ENCODE peak calls at places on chromosomes 7 and 10, in eight cellular contexts. K is testis; Q is CD8-positive, alpha-beta memory T cell; S is right lobe of liver; X is fibroblast of lung; P is heart right ventricle; W is transverse colon; E is left ventricle myocardium inferior. V is an unnamed sample.
A peak's percentile ranks its signal among the peaks of the same experiment; 100 is the strongest.

GRCh38 chr10:6148908-6149307 is 53.8 kb upstream of the PFKFB3 start:
- DNase-seq in K (no peak), Q (no peak), S (no peak), X (no peak), P (no peak), W (no peak), E (no peak), V (no peak)

GRCh38 chr7:95511716-95512260 is 26.0 kb downstream of the ASB4 start:
- DNase-seq in K (peak; percentile 93), Q (peak; percentile 10), S (peak; percentile 75), X (peak; percentile 54), P (no peak), W (peak; percentile 76), E (peak; percentile 35), V (peak; percentile 59)

GRCh38 chr7:84677386-84677785 is 482.8 kb upstream of the SEMA3A start:
- DNase-seq in K (no peak), Q (no peak), S (no peak), X (no peak), P (no peak), W (no peak), E (no peak), V (no peak)

GRCh38 chr10:95877881-95878280 is 29.9 kb upstream of the CC2D2B start:
- DNase-seq in K (no peak), Q (no peak), S (no peak), X (no peak), P (no peak), W (no peak), E (no peak), V (no peak)

GRCh38 chr7:75905785-75906604 is 9.0 kb upstream of the POR start:
- DNase-seq in K (peak; percentile 51), Q (no peak), S (peak; percentile 95), X (peak; percentile 47), P (peak; percentile 61), W (peak; percentile 53), E (peak; percentile 53), V (peak; percentile 16)

GRCh38 chr10:29691564-29692064 is 56.8 kb upstream of the SVIL start:
- DNase-seq in K (no peak), Q (no peak), S (no peak), X (peak; percentile 94), P (no peak), W (no peak), E (no peak), V (peak; percentile 51)

GRCh38 chr7:142500364-142500763 is 242.5 kb upstream of the PRSS58 start:
- DNase-seq in K (no peak), Q (no peak), S (no peak), X (no peak), P (no peak), W (peak; percentile 54), E (no peak), V (no peak)

GRCh38 chr10:78860260-78860914 is 208.4 kb upstream of the ZMIZ1 start:
- DNase-seq in K (no peak), Q (no peak), S (no peak), X (no peak), P (no peak), W (no peak), E (no peak), V (no peak)

GRCh38 chr7:33813331-33813730 is 92.0 kb upstream of the BMPER start:
- DNase-seq in K (no peak), Q (no peak), S (no peak), X (peak; percentile 82), P (no peak), W (no peak), E (no peak), V (no peak)

GRCh38 chr10:8058274-8059111 is 4.0 kb downstream of the GATA3 start:
- DNase-seq in K (no peak), Q (no peak), S (no peak), X (no peak), P (no peak), W (no peak), E (no peak), V (no peak)

GRCh38 chr7:32583791-32584190 is 88.5 kb downstream of the AVL9 start:
- DNase-seq in K (no peak), Q (no peak), S (no peak), X (peak; percentile 80), P (no peak), W (no peak), E (no peak), V (no peak)

GRCh38 chr7:133695976-133696531 is 431.1 kb upstream of the LRGUK start:
- DNase-seq in K (no peak), Q (no peak), S (no peak), X (no peak), P (no peak), W (no peak), E (no peak), V (no peak)

GRCh38 chr10:107081644-107082043 is 82.9 kb downstream of the SORCS1 start:
- DNase-seq in K (no peak), Q (no peak), S (no peak), X (no peak), P (no peak), W (no peak), E (no peak), V (no peak)

GRCh38 chr10:49360271-49361177 is 35.4 kb downstream of the DRGX start:
- DNase-seq in K (peak; percentile 40), Q (no peak), S (no peak), X (no peak), P (peak; percentile 71), W (no peak), E (peak; percentile 65), V (peak; percentile 77)

GRCh38 chr10:117944676-117945447 is 101.9 kb downstream of the RAB11FIP2 start:
- DNase-seq in K (no peak), Q (no peak), S (no peak), X (no peak), P (no peak), W (no peak), E (no peak), V (no peak)

GRCh38 chr10:103881420-103882284 is 26.3 kb upstream of the SH3PXD2A start:
- DNase-seq in K (no peak), Q (no peak), S (no peak), X (no peak), P (peak; percentile 39), W (no peak), E (peak; percentile 55), V (peak; percentile 63)

GRCh38 chr7:158310924-158311713 is 276.5 kb downstream of the PTPRN2 start:
- DNase-seq in K (no peak), Q (no peak), S (no peak), X (no peak), P (no peak), W (no peak), E (no peak), V (no peak)

GRCh38 chr10:110918269-110918632 is 729 bp downstream of the BBIP1 start:
- DNase-seq in K (peak; percentile 97), Q (no peak), S (no peak), X (peak; percentile 96), P (no peak), W (peak; percentile 97), E (peak; percentile 97), V (peak; percentile 97)

GRCh38 chr10:22491480-22491879 is 146.2 kb downstream of the SPAG6 start:
- DNase-seq in K (no peak), Q (no peak), S (no peak), X (no peak), P (no peak), W (no peak), E (no peak), V (peak; percentile 36)

GRCh38 chr10:11017575-11018425 is at the start of gene CELF2:
- DNase-seq in K (peak; percentile 58), Q (peak; percentile 23), S (no peak), X (peak; percentile 23), P (peak; percentile 77), W (peak; percentile 82), E (peak; percentile 75), V (peak; percentile 81)

DNA sequence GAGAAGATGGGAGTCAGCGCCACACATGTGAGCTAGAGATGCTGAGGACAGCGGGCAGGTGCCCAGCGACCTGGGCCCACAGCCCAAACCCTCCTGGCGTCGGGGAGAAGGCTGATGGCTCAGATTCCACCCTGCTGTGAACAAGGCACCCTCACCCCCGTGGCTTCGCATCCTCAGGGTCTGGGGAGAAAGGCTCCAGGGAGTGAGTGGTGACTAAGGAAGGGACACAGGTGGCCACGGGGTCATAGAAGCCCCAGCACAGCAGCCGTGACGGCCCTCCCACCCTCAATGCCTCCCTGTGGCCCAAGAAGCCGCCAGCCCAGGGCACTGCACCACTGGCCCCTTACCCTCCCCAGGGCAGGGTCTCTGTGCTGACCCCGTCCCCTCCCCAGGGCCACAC is 19.6 kb downstream of the INTS1 start:
- DNase-seq in K (no peak), Q (no peak), S (no peak), X (no peak), P (no peak), W (no peak), E (no peak), V (no peak)
- H3K36me3 ChIP-seq in K (no peaks in the 10 kb centered on the region), Q (peaks cover 11% of the 10 kb centered on the region), S (peaks cover 61% of the 10 kb centered on the region), X (peaks cover 40% of the 10 kb centered on the region), P (peaks cover 32% of the 10 kb centered on the region), W (peaks cover 42% of the 10 kb centered on the region), E (peaks cover 98% of the 10 kb centered on the region), V (peaks cover 99% of the 10 kb centered on the region)

GRCh38 chr7:13115157-13115772 is 427.8 kb downstream of the ARL4A start:
- DNase-seq in K (no peak), Q (no peak), S (no peak), X (peak; percentile 25), P (no peak), W (no peak), E (no peak), V (no peak)
- H3K27ac ChIP-seq in K (no peak overlapping the region), Q (no peak overlapping the region), S (no peak overlapping the region), X (no peak overlapping the region), P (no peak overlapping the region), W (no peak overlapping the region), E (no peak overlapping the region), V (no peak overlapping the region)

GRCh38 chr10:86449926-86450558 is 71.5 kb downstream of the WAPL start:
- DNase-seq in K (no peak), Q (no peak), S (no peak), X (no peak), P (no peak), W (no peak), E (no peak), V (no peak)
- H3K36me3 ChIP-seq in K (no peaks in the 10 kb centered on the region), Q (peaks cover 13% of the 10 kb centered on the region), S (peaks cover 45% of the 10 kb centered on the region), X (peaks cover 4% of the 10 kb centered on the region), P (peaks cover 62% of the 10 kb centered on the region), W (peaks cover 30% of the 10 kb centered on the region), E (peaks cover 73% of the 10 kb centered on the region), V (peaks cover 92% of the 10 kb centered on the region)

GRCh38 chr10:73190188-73190587 is 22.3 kb downstream of the FAM149B1 start:
- DNase-seq in K (no peak), Q (no peak), S (no peak), X (no peak), P (no peak), W (no peak), E (no peak), V (no peak)
- H3K27ac ChIP-seq in K (no peak overlapping the region), Q (no peak overlapping the region), S (no peak overlapping the region), X (no peak overlapping the region), P (no peak overlapping the region), W (no peak overlapping the region), E (no peak overlapping the region), V (no peak overlapping the region)

GRCh38 chr7:155300641-155301452 is 3.2 kb downstream of the INSIG1 start:
- DNase-seq in K (peak; percentile 41), Q (no peak), S (peak; percentile 64), X (no peak), P (no peak), W (no peak), E (no peak), V (no peak)
- H3K36me3 ChIP-seq in K (no peaks in the 10 kb centered on the region), Q (peaks cover 20% of the 10 kb centered on the region), S (peaks cover 64% of the 10 kb centered on the region), X (peaks cover 12% of the 10 kb centered on the region), P (peaks cover 5% of the 10 kb centered on the region), W (peaks cover 8% of the 10 kb centered on the region), E (peaks cover 11% of the 10 kb centered on the region), V (no peaks in the 10 kb centered on the region)

V was measured in heart left ventricle.